ENCODE peak calls at places on chromosomes 16 and 17, in seven cellular contexts. R, G, L, X, K, N and Z are unnamed samples.

GRCh38 chr16:73172621-73173312 is 124.8 kb upstream of the ZFHX3 start:
- DNase-seq in R (no peak), G (no peak), L (peak; percentile 96), X (no peak), K (no peak), N (peak; percentile 86), Z (no peak)

GRCh38 chr16:75621170-75621477 is 2.0 kb downstream of the ADAT1 start:
- DNase-seq in R (no peak), G (no peak), L (peak; percentile 65), X (peak; percentile 44), K (no peak), N (no peak), Z (peak; percentile 41)

GRCh38 chr17:69342896-69343644 is 16.1 kb upstream of the ABCA5 start:
- DNase-seq in R (no peak), G (no peak), L (no peak), X (no peak), K (no peak), N (no peak), Z (no peak)

GRCh38 chr17:78556812-78557211 is 20.4 kb downstream of the DNAH17 start:
- DNase-seq in R (no peak), G (no peak), L (no peak), X (no peak), K (no peak), N (no peak), Z (no peak)

GRCh38 chr16:11543676-11544393 is 42.9 kb downstream of the LITAF start:
- DNase-seq in R (no peak), G (no peak), L (no peak), X (no peak), K (no peak), N (no peak), Z (no peak)

GRCh38 chr17:21132428-21132827 is 5.7 kb downstream of the DHRS7B start:
- DNase-seq in R (no peak), G (no peak), L (no peak), X (no peak), K (no peak), N (no peak), Z (no peak)

GRCh38 chr16:52770828-52771227 is 223.9 kb upstream of the TOX3 start:
- DNase-seq in R (no peak), G (no peak), L (no peak), X (no peak), K (no peak), N (no peak), Z (no peak)

GRCh38 chr16:3458852-3459361 is 15.4 kb downstream of the NAA60 start:
- DNase-seq in R (no peak), G (no peak), L (peak; percentile 31), X (peak; percentile 56), K (no peak), N (no peak), Z (peak; percentile 62)

GRCh38 chr16:50616883-50617629 is 64.1 kb downstream of the SNX20 start:
- DNase-seq in R (no peak), G (no peak), L (no peak), X (no peak), K (no peak), N (no peak), Z (no peak)

GRCh38 chr17:40556884-40557414 is 8.3 kb downstream of the CCR7 start:
- DNase-seq in R (no peak), G (no peak), L (peak; percentile 20), X (no peak), K (no peak), N (peak; percentile 77), Z (no peak)

GRCh38 chr16:31868701-31869167 is 4.9 kb upstream of the ZNF267 start:
- DNase-seq in R (peak; percentile 81), G (peak; percentile 23), L (peak; percentile 85), X (peak; percentile 66), K (peak; percentile 84), N (peak; percentile 82), Z (peak; percentile 61)

GRCh38 chr16:27515874-27516353 is 33.8 kb downstream of the GTF3C1 start:
- DNase-seq in R (peak; percentile 55), G (peak; percentile 55), L (peak; percentile 41), X (peak; percentile 48), K (no peak), N (peak; percentile 29), Z (peak; percentile 59)

GRCh38 chr17:18257268-18257681 is 1.3 kb downstream of the FLII start:
- DNase-seq in R (no peak), G (no peak), L (no peak), X (no peak), K (no peak), N (no peak), Z (no peak)

GRCh38 chr17:1724869-1725641 is 551 bp downstream of the WDR81 start:
- DNase-seq in R (no peak), G (no peak), L (no peak), X (no peak), K (no peak), N (no peak), Z (no peak)

GRCh38 chr17:29154516-29155234 is 25.5 kb downstream of the MYO18A start:
- DNase-seq in R (no peak), G (no peak), L (no peak), X (no peak), K (no peak), N (no peak), Z (no peak)

GRCh38 chr17:8976638-8977037 is 11.1 kb upstream of the PIK3R5 start:
- DNase-seq in R (no peak), G (no peak), L (no peak), X (no peak), K (no peak), N (no peak), Z (peak; percentile 48)

GRCh38 chr16:11232852-11233726 is 22.9 kb downstream of the SOCS1 start:
- DNase-seq in R (no peak), G (no peak), L (no peak), X (no peak), K (peak; percentile 85), N (peak; percentile 24), Z (peak; percentile 73)

GRCh38 chr17:29273924-29274323 is 20.0 kb downstream of the NUFIP2 start:
- DNase-seq in R (no peak), G (no peak), L (no peak), X (no peak), K (no peak), N (no peak), Z (no peak)

GRCh38 chr17:68674271-68674925 is 73.2 kb upstream of the FAM20A start:
- DNase-seq in R (no peak), G (no peak), L (no peak), X (no peak), K (no peak), N (no peak), Z (no peak)

GRCh38 chr16:19524356-19524865 is 669 bp downstream of the CCP110 start:
- DNase-seq in R (no peak), G (no peak), L (no peak), X (no peak), K (no peak), N (no peak), Z (peak; percentile 20)

GRCh38 chr16:81517630-81518438 is 73.2 kb downstream of the CMIP start:
- DNase-seq in R (no peak), G (no peak), L (peak; percentile 43), X (no peak), K (no peak), N (no peak), Z (no peak)

GRCh38 chr16:87556941-87557459 is 45.3 kb upstream of the JPH3 start:
- DNase-seq in R (no peak), G (no peak), L (peak; percentile 31), X (no peak), K (no peak), N (peak; percentile 65), Z (no peak)

GRCh38 chr17:63523256-63523869 is at the start of gene KCNH6:
- DNase-seq in R (no peak), G (no peak), L (no peak), X (no peak), K (no peak), N (no peak), Z (no peak)

GRCh38 chr16:87802670-87803069 is 36.9 kb upstream of the KLHDC4 start:
- DNase-seq in R (no peak), G (no peak), L (no peak), X (no peak), K (no peak), N (no peak), Z (no peak)

GRCh38 chr17:79722787-79723186 is 8.0 kb upstream of the ENPP7 start:
- DNase-seq in R (no peak), G (no peak), L (no peak), X (no peak), K (no peak), N (no peak), Z (no peak)

GRCh38 chr17:79720705-79721295 is 9.9 kb upstream of the ENPP7 start:
- DNase-seq in R (no peak), G (peak; percentile 71), L (no peak), X (no peak), K (no peak), N (no peak), Z (no peak)

GRCh38 chr17:79716183-79716797 is 14.5 kb upstream of the ENPP7 start:
- DNase-seq in R (no peak), G (no peak), L (no peak), X (no peak), K (no peak), N (no peak), Z (no peak)

GRCh38 chr17:79721993-79722671 is 8.6 kb upstream of the ENPP7 start:
- DNase-seq in R (no peak), G (no peak), L (peak; percentile 9), X (peak; percentile 67), K (no peak), N (no peak), Z (no peak)
- TF ChIP-seq CTCF in R (peak; percentile 33), G (peak; percentile 46), L (no peak), X (peak; percentile 50), K (no peak), N (no peak), Z (no peak)

GRCh38 chr17:30300803-30301202 is 9.1 kb upstream of the BLMH start:
- DNase-seq in R (no peak), G (no peak), L (no peak), X (no peak), K (no peak), N (no peak), Z (no peak)
- TF ChIP-seq CTCF in R (no peak), G (no peak), L (no peak), X (no peak), K (no peak), N (no peak), Z (no peak)

DNA sequence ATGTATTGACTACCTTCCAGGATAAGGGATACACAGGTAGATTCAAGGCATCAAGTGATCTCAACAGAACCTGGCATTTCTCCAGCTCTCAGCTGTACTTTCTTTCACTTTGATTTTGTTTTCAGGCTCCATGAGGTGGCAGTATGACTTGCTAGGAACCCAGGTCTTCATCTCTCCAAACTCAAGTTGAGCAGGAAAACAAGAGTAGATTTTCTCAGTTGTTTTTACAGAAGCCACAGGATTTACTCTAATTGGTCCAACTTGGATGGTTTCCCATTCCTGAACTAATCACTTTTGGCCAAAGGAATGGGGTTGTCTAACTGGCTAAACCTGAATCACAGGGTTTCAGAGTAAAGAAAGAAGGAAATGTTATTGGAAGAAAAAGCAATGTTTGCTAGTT is 146.6 kb downstream of the TRIM37 start:
- DNase-seq in R (no peak), G (no peak), L (peak; percentile 82), X (peak; percentile 61), K (no peak), N (no peak), Z (peak; percentile 52)
- TF ChIP-seq CTCF in R (no peak), G (no peak), L (peak; percentile 46), X (no peak), K (no peak), N (no peak), Z (peak; percentile 34)

DNA sequence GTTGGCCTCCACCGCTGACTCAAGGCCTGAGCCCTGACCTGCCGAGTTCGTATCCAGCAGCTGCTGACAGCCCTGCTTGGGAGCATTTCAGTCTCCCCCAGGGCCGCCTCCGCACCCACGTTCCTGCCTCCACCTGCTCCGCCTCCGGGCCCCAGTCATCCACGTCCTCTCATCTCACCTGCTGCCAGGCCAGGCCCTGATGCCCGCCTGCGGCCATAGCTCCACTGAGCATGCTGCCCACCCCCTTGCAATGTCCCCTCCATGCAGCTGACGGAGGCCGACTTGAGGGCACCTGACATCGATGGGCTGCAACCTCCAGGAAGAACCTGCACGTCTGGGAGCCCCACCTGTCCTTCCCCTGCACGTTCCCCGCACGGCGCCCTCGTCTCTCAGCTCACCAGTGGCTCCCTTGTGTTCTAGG is 28.4 kb downstream of the RPH3AL start:
- DNase-seq in R (no peak), G (no peak), L (no peak), X (no peak), K (no peak), N (no peak), Z (no peak)
- TF ChIP-seq CTCF in R (no peak), G (no peak), L (no peak), X (no peak), K (no peak), N (no peak), Z (no peak)